ENCODE peak calls at places on chromosomes 4 and X, in seven cellular contexts. V is SK-N-SH, Y is neuronal stem cell, X is GM23338, N is neural progenitor cell, O is fibroblast of lung, P is mesendoderm. U is an unnamed sample.

GRCh38 chr4:173489514-173489913 is 40.5 kb downstream of the HAND2 start:
- DNase-seq in V (no peak), Y (no peak), X (no peak), N (no peak), O (peak; percentile 97), P (no peak), U (no peak)

GRCh38 chr4:73944061-73944875 is 37.6 kb downstream of the PF4 start:
- DNase-seq in V (peak; percentile 11), Y (peak; percentile 20), X (peak; percentile 69), N (peak; percentile 62), O (peak; percentile 8), P (peak; percentile 75), U (peak; percentile 42)

GRCh38 chrX:5971300-5971699 is 257.4 kb downstream of the NLGN4X start:
- DNase-seq in V (no peak), Y (no peak), X (no peak), N (no peak), O (peak; percentile 65), P (no peak), U (no peak)

GRCh38 chr4:56874166-56874565 is 33.5 kb upstream of the REST start:
- DNase-seq in V (no peak), Y (no peak), X (peak; percentile 71), N (peak; percentile 39), O (no peak), P (no peak), U (no peak)

GRCh38 chr4:53702334-53703266 is 111.3 kb upstream of the LNX1 start:
- DNase-seq in V (peak; percentile 84), Y (no peak), X (peak; percentile 53), N (peak; percentile 50), O (peak; percentile 86), P (no peak), U (peak; percentile 68)

GRCh38 chr4:30616943-30617646 is 103.1 kb upstream of the PCDH7 start:
- DNase-seq in V (no peak), Y (no peak), X (no peak), N (no peak), O (peak; percentile 21), P (peak; percentile 10), U (no peak)

GRCh38 chr4:7207791-7208231 is 15.5 kb downstream of the SORCS2 start:
- DNase-seq in V (no peak), Y (no peak), X (no peak), N (no peak), O (peak; percentile 72), P (no peak), U (no peak)

GRCh38 chr4:665751-666435 is 8.2 kb downstream of the ATP5ME start:
- DNase-seq in V (no peak), Y (no peak), X (no peak), N (no peak), O (no peak), P (no peak), U (no peak)

GRCh38 chr4:117637347-117637746 is 396.9 kb upstream of the NDST3 start:
- DNase-seq in V (no peak), Y (no peak), X (no peak), N (no peak), O (no peak), P (no peak), U (no peak)

GRCh38 chr4:6076391-6076790 is 58.2 kb upstream of the C4orf50 start:
- DNase-seq in V (peak; percentile 53), Y (no peak), X (peak; percentile 60), N (no peak), O (no peak), P (peak; percentile 44), U (no peak)

GRCh38 chrX:118508221-118508620 is 12.6 kb downstream of the DOCK11 start:
- DNase-seq in V (no peak), Y (no peak), X (no peak), N (no peak), O (no peak), P (no peak), U (no peak)

GRCh38 chrX:13033193-13033592 is 11.2 kb downstream of the FAM9C start:
- DNase-seq in V (no peak), Y (no peak), X (no peak), N (no peak), O (peak; percentile 47), P (no peak), U (no peak)

GRCh38 chrX:13028871-13029336 is 15.5 kb downstream of the FAM9C start:
- DNase-seq in V (no peak), Y (no peak), X (peak; percentile 27), N (no peak), O (peak; percentile 55), P (peak; percentile 88), U (peak; percentile 57)

GRCh38 chrX:13029341-13029740 is 15.1 kb downstream of the FAM9C start:
- DNase-seq in V (no peak), Y (no peak), X (no peak), N (no peak), O (peak; percentile 55), P (peak; percentile 81), U (peak; percentile 54)

GRCh38 chrX:13026877-13027652 is 17.4 kb downstream of the FAM9C start:
- DNase-seq in V (no peak), Y (no peak), X (no peak), N (no peak), O (no peak), P (no peak), U (no peak)

GRCh38 chrX:13029831-13030771 is 14.3 kb downstream of the FAM9C start:
- DNase-seq in V (no peak), Y (no peak), X (peak; percentile 31), N (peak; percentile 27), O (peak; percentile 27), P (peak; percentile 90), U (peak; percentile 72)
- H3K4me2 ChIP-seq in V (peak overlapping the region; percentile 74), Y (peak overlapping the region; percentile 18), X (peak overlapping the region; percentile 52), N (peak overlapping the region; percentile 65), O (no peak overlapping the region), P (no peak overlapping the region), U (peak overlapping the region; percentile 54)

DNA sequence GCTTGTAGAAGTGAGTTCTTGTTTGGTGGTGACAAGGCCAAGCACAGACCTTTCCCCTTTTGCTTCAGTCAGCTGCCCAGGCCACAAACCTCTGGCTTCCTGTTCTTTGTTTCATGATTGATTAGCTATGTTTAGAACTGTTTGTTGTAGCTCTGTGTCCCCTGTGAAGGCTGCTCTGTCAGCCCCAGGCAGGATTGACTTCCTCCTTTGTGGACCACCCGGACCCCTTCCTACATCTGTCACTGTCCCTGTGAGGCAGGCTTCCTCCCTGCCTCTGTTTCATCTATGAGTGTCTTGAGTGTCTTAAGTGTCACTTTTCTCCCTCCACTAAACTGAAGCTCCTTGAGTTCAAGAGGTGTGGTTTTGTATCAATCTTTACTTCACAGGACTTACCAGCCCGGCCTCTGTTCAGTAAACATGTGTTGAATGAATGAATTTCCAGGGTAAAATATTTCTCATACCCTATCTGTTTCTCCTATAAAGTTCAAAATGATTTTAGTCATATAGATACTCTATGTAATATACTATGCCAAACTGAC is 83.5 kb downstream of the ZNF674 start:
- DNase-seq in V (no peak), Y (no peak), X (no peak), N (no peak), O (no peak), P (no peak), U (no peak)
- H3K4me2 ChIP-seq in V (no peak overlapping the region), Y (no peak overlapping the region), X (no peak overlapping the region), N (no peak overlapping the region), O (no peak overlapping the region), P (no peak overlapping the region), U (no peak overlapping the region)

DNA sequence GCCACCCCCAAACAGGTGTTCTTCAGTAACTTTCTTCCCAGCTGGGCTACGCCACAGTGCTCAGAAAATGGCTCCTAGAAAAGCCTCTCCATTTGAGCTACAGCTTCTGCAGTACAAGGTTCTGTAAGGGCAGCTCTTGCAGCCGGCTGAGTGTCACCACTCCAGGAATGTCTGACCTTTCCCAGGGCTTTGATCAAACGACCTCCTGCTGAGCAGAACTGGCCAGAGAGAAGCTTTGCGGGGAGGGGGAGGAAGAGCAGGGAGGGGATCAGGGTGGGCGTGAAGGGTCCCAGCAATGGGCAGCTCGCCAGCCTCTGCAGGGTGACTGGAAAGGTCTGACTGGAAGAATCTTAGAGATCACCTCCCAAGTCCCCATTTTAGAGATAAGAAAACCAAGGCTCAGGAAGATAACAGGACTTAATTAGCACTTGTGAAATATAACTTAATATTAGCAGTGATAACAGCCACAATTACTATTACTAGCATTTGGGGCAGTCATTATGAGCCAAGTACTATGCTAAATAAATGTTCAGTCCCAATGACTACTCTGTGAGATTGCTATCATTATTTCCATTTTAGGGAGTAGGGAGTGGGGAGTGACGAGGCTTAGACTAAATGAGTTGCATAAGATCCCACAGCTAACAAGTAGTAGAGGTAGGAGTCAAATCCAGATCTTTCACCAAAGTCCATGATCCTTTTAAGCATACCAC is 51.1 kb downstream of the LEF1 start:
- DNase-seq in V (no peak), Y (peak; percentile 74), X (peak; percentile 87), N (peak; percentile 90), O (peak; percentile 12), P (peak; percentile 96), U (no peak)
- H3K4me2 ChIP-seq in V (no peak overlapping the region), Y (no peak overlapping the region), X (peak overlapping the region; percentile 65), N (peak overlapping the region; percentile 52), O (no peak overlapping the region), P (no peak overlapping the region), U (no peak overlapping the region)

DNA sequence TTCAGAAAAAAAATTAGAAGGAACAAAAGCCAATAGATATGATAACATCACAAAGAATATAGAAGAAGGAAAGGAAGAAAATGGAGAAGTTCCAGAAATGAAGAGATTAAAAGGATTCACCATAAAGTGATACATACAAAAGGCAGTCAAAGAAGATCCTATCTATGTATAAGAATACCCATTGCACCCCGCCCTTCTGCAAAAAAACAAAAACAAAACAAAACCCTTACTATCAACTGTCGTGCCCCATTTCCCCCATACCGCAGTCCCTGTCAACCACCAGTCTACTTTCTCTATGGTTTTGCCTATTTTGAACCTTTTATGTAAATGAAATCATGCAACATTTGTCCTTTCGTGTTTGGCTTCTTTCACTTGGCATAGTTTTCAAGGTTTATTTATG is 385.6 kb downstream of the PRDM5 start:
- DNase-seq in V (no peak), Y (no peak), X (no peak), N (no peak), O (no peak), P (no peak), U (no peak)
- H3K4me2 ChIP-seq in V (no peak overlapping the region), Y (no peak overlapping the region), X (no peak overlapping the region), N (no peak overlapping the region), O (no peak overlapping the region), P (no peak overlapping the region), U (no peak overlapping the region)

GRCh38 chrX:20066968-20067708 is 49.6 kb downstream of the MAP7D2 start:
- DNase-seq in V (peak; percentile 57), Y (no peak), X (peak; percentile 50), N (peak; percentile 26), O (peak; percentile 57), P (peak; percentile 55), U (peak; percentile 55)
- H3K4me2 ChIP-seq in V (peak overlapping the region; percentile 43), Y (no peak overlapping the region), X (no peak overlapping the region), N (no peak overlapping the region), O (peak overlapping the region; percentile 11), P (no peak overlapping the region), U (no peak overlapping the region)

U was measured in hepatocyte.